ENCODE peak calls at places on chromosomes 3 and 15, in five cellular contexts. One of them, this sample, is unnamed.

GRCh38 chr3:171874879-171875278 is 31.7 kb downstream of the TMEM212 start:
- DNase-seq in tibial artery: no peak
- DNase-seq in glutamatergic neuron: no peak
- DNase-seq in bronchial epithelial cell: peak; percentile 54
- DNase-seq in BE2C: no peak
- DNase-seq in this sample: no peak

GRCh38 chr3:4995500-4996053 is 16.3 kb downstream of the BHLHE40 start:
- DNase-seq in bronchial epithelial cell: peak; percentile 96
- DNase-seq in BE2C: no peak
- DNase-seq in glutamatergic neuron: no peak
- DNase-seq in tibial artery: no peak
- DNase-seq in this sample: no peak

GRCh38 chr3:183306798-183307671 is 54.0 kb downstream of the B3GNT5 start:
- DNase-seq in bronchial epithelial cell: peak; percentile 81
- DNase-seq in glutamatergic neuron: no peak
- DNase-seq in tibial artery: peak; percentile 82
- DNase-seq in BE2C: no peak
- DNase-seq in this sample: peak; percentile 93

GRCh38 chr3:27712136-27713065 is 9.7 kb downstream of the EOMES start:
- DNase-seq in BE2C: peak; percentile 51
- DNase-seq in tibial artery: peak; percentile 75
- DNase-seq in glutamatergic neuron: peak; percentile 83
- DNase-seq in bronchial epithelial cell: peak; percentile 63
- DNase-seq in this sample: peak; percentile 75

GRCh38 chr3:159378391-159378790 is 576.5 kb downstream of the MFSD1 start:
- DNase-seq in glutamatergic neuron: no peak
- DNase-seq in BE2C: no peak
- DNase-seq in bronchial epithelial cell: no peak
- DNase-seq in tibial artery: no peak
- DNase-seq in this sample: no peak

GRCh38 chr3:40143283-40144090 is 166.0 kb upstream of the EIF1B start:
- DNase-seq in glutamatergic neuron: no peak
- DNase-seq in tibial artery: no peak
- DNase-seq in BE2C: no peak
- DNase-seq in bronchial epithelial cell: no peak
- DNase-seq in this sample: no peak

GRCh38 chr3:5756443-5756842 is 568.9 kb downstream of the EDEM1 start:
- DNase-seq in bronchial epithelial cell: no peak
- DNase-seq in glutamatergic neuron: no peak
- DNase-seq in tibial artery: no peak
- DNase-seq in BE2C: no peak
- DNase-seq in this sample: no peak

GRCh38 chr3:133549565-133549964 is 23.9 kb upstream of the CDV3 start:
- DNase-seq in BE2C: no peak
- DNase-seq in glutamatergic neuron: no peak
- DNase-seq in bronchial epithelial cell: no peak
- DNase-seq in tibial artery: no peak
- DNase-seq in this sample: no peak

GRCh38 chr3:58082047-58082446 is 73.8 kb downstream of the FLNB start:
- DNase-seq in tibial artery: peak; percentile 41
- DNase-seq in BE2C: no peak
- DNase-seq in bronchial epithelial cell: no peak
- DNase-seq in glutamatergic neuron: peak; percentile 24
- DNase-seq in this sample: no peak

GRCh38 chr15:40543631-40544294 is 21.1 kb downstream of the CCDC32 start:
- DNase-seq in BE2C: no peak
- DNase-seq in glutamatergic neuron: no peak
- DNase-seq in tibial artery: no peak
- DNase-seq in bronchial epithelial cell: no peak
- DNase-seq in this sample: no peak

GRCh38 chr3:59820352-59820934 is 770.6 kb upstream of the CFAP20DC start:
- DNase-seq in bronchial epithelial cell: peak; percentile 80
- DNase-seq in BE2C: no peak
- DNase-seq in tibial artery: no peak
- DNase-seq in glutamatergic neuron: no peak
- DNase-seq in this sample: no peak

GRCh38 chr15:68272797-68273271 is 4.7 kb upstream of the FEM1B start:
- DNase-seq in tibial artery: no peak
- DNase-seq in glutamatergic neuron: no peak
- DNase-seq in bronchial epithelial cell: peak; percentile 100
- DNase-seq in BE2C: no peak
- DNase-seq in this sample: no peak

GRCh38 chr3:63470745-63471144 is 181.7 kb upstream of the SNTN start:
- DNase-seq in glutamatergic neuron: no peak
- DNase-seq in tibial artery: no peak
- DNase-seq in BE2C: no peak
- DNase-seq in bronchial epithelial cell: no peak
- DNase-seq in this sample: no peak

GRCh38 chr3:67608034-67608433 is 46.4 kb downstream of the SUCLG2 start:
- DNase-seq in bronchial epithelial cell: no peak
- DNase-seq in glutamatergic neuron: no peak
- DNase-seq in tibial artery: no peak
- DNase-seq in BE2C: no peak
- DNase-seq in this sample: no peak

DNA sequence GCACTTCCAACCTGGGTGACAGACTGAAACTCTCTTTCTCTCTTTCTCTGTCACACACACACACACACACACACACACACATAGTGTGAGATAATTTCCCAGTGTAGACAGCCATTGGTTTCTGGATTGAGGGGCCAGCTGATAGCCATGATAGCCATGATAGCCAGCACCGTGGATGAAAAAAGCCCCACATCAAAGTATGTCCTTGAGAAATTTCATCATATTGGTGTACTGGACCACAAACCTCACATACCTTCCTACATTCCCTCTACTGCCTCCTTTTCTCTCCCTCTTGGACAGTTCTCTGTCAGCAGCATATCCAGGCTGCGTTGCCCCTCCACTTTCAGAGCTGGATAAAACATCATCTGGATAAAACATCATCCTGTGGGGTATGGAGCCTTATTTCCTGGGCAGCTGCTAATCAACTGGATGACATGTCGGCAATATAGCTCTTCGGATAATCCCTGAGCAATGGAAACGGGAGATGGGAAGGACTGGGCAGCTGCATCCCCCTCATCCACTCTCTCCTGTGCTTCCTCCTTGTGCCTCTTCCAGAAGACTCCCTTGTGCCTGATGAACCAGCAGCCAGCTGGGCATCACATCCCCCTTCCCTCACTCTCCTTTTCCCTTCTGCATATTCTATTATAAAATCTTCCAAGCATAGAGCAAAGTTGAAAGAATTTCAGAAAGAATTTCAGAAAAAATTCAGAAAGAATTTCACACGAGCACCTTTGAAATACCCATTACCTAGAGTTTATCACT is 39.3 kb downstream of the GRK7 start:
- DNase-seq in glutamatergic neuron: no peak
- DNase-seq in BE2C: no peak
- DNase-seq in bronchial epithelial cell: no peak
- DNase-seq in tibial artery: no peak
- DNase-seq in this sample: no peak
- TF ChIP-seq CTCF in glutamatergic neuron: no peak
- TF ChIP-seq CTCF in BE2C: no peak
- TF ChIP-seq CTCF in bronchial epithelial cell: no peak
- TF ChIP-seq CTCF in tibial artery: no peak
- TF ChIP-seq CTCF in this sample: no peak

DNA sequence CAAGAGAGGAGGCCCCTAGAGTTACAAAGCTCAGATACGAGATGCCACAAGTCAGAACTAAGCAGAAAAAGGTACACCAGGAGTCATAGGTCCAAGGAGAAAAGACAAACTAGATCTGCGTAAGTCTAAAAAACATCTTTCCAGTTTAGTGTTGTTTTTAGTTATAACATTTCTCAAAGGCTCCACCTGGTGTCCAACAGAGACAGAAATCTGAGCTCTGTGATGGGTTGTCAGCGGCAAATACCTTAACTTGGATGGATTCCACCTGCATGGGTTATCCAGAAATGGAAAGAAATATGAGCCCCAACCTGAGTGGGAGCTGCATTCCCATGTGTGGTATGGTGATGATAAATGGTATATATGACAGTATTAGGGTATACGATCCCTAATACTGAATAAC is 238.6 kb upstream of the CHRM5 start:
- DNase-seq in tibial artery: no peak
- DNase-seq in bronchial epithelial cell: peak; percentile 43
- DNase-seq in glutamatergic neuron: no peak
- DNase-seq in BE2C: peak; percentile 25
- DNase-seq in this sample: no peak
- TF ChIP-seq CTCF in tibial artery: no peak
- TF ChIP-seq CTCF in bronchial epithelial cell: peak; percentile 52
- TF ChIP-seq CTCF in glutamatergic neuron: no peak
- TF ChIP-seq CTCF in BE2C: peak; percentile 63
- TF ChIP-seq CTCF in this sample: no peak

GRCh38 chr3:52220380-52221026 is 4.9 kb downstream of the TLR9 start:
- DNase-seq in glutamatergic neuron: peak; percentile 96
- DNase-seq in BE2C: peak; percentile 78
- DNase-seq in tibial artery: peak; percentile 83
- DNase-seq in bronchial epithelial cell: peak; percentile 50
- DNase-seq in this sample: peak; percentile 88
- TF ChIP-seq CTCF in glutamatergic neuron: peak; percentile 84
- TF ChIP-seq CTCF in BE2C: peak; percentile 82
- TF ChIP-seq CTCF in tibial artery: peak; percentile 87
- TF ChIP-seq CTCF in bronchial epithelial cell: peak; percentile 99
- TF ChIP-seq CTCF in this sample: peak; percentile 86

GRCh38 chr15:65059931-65060596 is 7.7 kb downstream of the RASL12 start:
- DNase-seq in bronchial epithelial cell: no peak
- DNase-seq in BE2C: no peak
- DNase-seq in glutamatergic neuron: no peak
- DNase-seq in tibial artery: no peak
- DNase-seq in this sample: no peak

GRCh38 chr15:65062061-65062460 is 5.7 kb downstream of the RASL12 start:
- DNase-seq in bronchial epithelial cell: no peak
- DNase-seq in BE2C: no peak
- DNase-seq in glutamatergic neuron: no peak
- DNase-seq in tibial artery: no peak
- DNase-seq in this sample: no peak

GRCh38 chr15:65059369-65059750 is 8.4 kb downstream of the RASL12 start:
- DNase-seq in BE2C: no peak
- DNase-seq in glutamatergic neuron: no peak
- DNase-seq in tibial artery: no peak
- DNase-seq in bronchial epithelial cell: no peak
- DNase-seq in this sample: no peak

GRCh38 chr15:65062726-65063125 is 5.1 kb downstream of the RASL12 start:
- DNase-seq in BE2C: no peak
- DNase-seq in glutamatergic neuron: no peak
- DNase-seq in tibial artery: no peak
- DNase-seq in bronchial epithelial cell: no peak
- DNase-seq in this sample: no peak

GRCh38 chr15:65060641-65061397 is 7.0 kb downstream of the RASL12 start:
- DNase-seq in tibial artery: peak; percentile 79
- DNase-seq in BE2C: no peak
- DNase-seq in glutamatergic neuron: no peak
- DNase-seq in bronchial epithelial cell: no peak
- DNase-seq in this sample: no peak
- TF ChIP-seq CTCF in tibial artery: no peak
- TF ChIP-seq CTCF in BE2C: no peak
- TF ChIP-seq CTCF in glutamatergic neuron: no peak
- TF ChIP-seq CTCF in bronchial epithelial cell: no peak
- TF ChIP-seq CTCF in this sample: no peak

GRCh38 chr3:37534940-37535339 is 326.7 kb upstream of the CTDSPL start:
- DNase-seq in bronchial epithelial cell: no peak
- DNase-seq in tibial artery: no peak
- DNase-seq in glutamatergic neuron: no peak
- DNase-seq in BE2C: no peak
- DNase-seq in this sample: no peak

GRCh38 chr3:37536799-37537311 is 324.8 kb upstream of the CTDSPL start:
- DNase-seq in bronchial epithelial cell: no peak
- DNase-seq in tibial artery: no peak
- DNase-seq in glutamatergic neuron: no peak
- DNase-seq in BE2C: no peak
- DNase-seq in this sample: no peak

GRCh38 chr3:37532168-37532567 is 329.5 kb upstream of the CTDSPL start:
- DNase-seq in BE2C: no peak
- DNase-seq in tibial artery: no peak
- DNase-seq in bronchial epithelial cell: no peak
- DNase-seq in glutamatergic neuron: no peak
- DNase-seq in this sample: no peak

GRCh38 chr3:37537914-37538691 is 323.6 kb upstream of the CTDSPL start:
- DNase-seq in bronchial epithelial cell: no peak
- DNase-seq in glutamatergic neuron: no peak
- DNase-seq in BE2C: peak; percentile 67
- DNase-seq in tibial artery: no peak
- DNase-seq in this sample: no peak

DNA sequence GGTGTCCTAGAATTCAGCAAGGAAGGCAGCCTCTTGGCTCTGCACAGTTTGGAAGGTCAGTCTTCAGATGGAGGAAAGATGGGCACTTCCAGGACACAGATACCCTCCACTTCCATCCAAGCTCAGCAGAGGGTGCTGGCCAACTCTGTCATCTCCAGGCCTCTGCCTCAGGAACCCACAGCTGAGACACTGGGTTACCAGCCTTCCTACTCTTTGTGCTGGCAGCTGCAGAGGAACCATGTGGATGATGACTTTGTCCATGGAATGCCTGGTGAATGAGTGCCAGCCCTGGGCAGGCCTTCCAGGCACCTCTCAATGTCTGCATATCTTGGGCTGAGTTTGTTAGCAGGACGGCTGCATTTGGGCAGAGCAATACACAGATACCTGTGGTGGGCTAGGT is 325.6 kb upstream of the CTDSPL start:
- DNase-seq in glutamatergic neuron: no peak
- DNase-seq in BE2C: no peak
- DNase-seq in tibial artery: no peak
- DNase-seq in bronchial epithelial cell: no peak
- DNase-seq in this sample: no peak
- TF ChIP-seq CTCF in glutamatergic neuron: no peak
- TF ChIP-seq CTCF in BE2C: no peak
- TF ChIP-seq CTCF in tibial artery: peak; percentile 35
- TF ChIP-seq CTCF in bronchial epithelial cell: peak; percentile 8
- TF ChIP-seq CTCF in this sample: no peak

GRCh38 chr15:75029378-75030022 is 6.1 kb downstream of the PPCDC start:
- DNase-seq in bronchial epithelial cell: peak; percentile 61
- DNase-seq in BE2C: peak; percentile 95
- DNase-seq in glutamatergic neuron: peak; percentile 95
- DNase-seq in tibial artery: peak; percentile 97
- DNase-seq in this sample: peak; percentile 95
- TF ChIP-seq CTCF in bronchial epithelial cell: peak; percentile 92
- TF ChIP-seq CTCF in BE2C: peak; percentile 89
- TF ChIP-seq CTCF in glutamatergic neuron: peak; percentile 96
- TF ChIP-seq CTCF in tibial artery: peak; percentile 99
- TF ChIP-seq CTCF in this sample: peak; percentile 97

This sample was measured in Calu3.